ENCODE peak calls at places on chromosomes 5 and 9, in eight cellular contexts. N, V, K, Y, B, S, D and Z are unnamed samples.
A peak's percentile ranks its signal among the peaks of the same experiment; 100 is the strongest.

GRCh38 chr9:111598730-111599091 is 736 bp downstream of the PTGR1 start:
- DNase-seq in D (peak; percentile 26), B (no peak), K (peak; percentile 29), V (peak; percentile 59), Y (no peak), N (peak; percentile 35), S (no peak), Z (no peak)

GRCh38 chr9:136100700-136101614 is 5.9 kb upstream of the NACC2 start:
- DNase-seq in S (no peak), D (no peak), N (no peak), K (no peak), B (no peak), Y (no peak), V (no peak), Z (peak; percentile 57)

GRCh38 chr9:4569101-4569500 is 78.8 kb downstream of the SLC1A1 start:
- DNase-seq in K (no peak), N (no peak), V (peak; percentile 44), B (no peak), D (no peak), Y (no peak), S (no peak), Z (no peak)

GRCh38 chr5:151659001-151659754 is 27.5 kb downstream of the SPARC start:
- DNase-seq in V (peak; percentile 82), N (no peak), S (peak; percentile 30), D (peak; percentile 88), B (peak; percentile 73), K (peak; percentile 79), Y (peak; percentile 72), Z (peak; percentile 3)

GRCh38 chr9:133995012-133995896 is 3.1 kb upstream of the VAV2 start:
- DNase-seq in V (peak; percentile 54), S (no peak), N (no peak), K (no peak), Y (no peak), B (no peak), D (no peak), Z (no peak)

GRCh38 chr9:27261517-27262211 is 35.3 kb downstream of the EQTN start:
- DNase-seq in D (no peak), B (no peak), K (no peak), V (peak; percentile 17), S (no peak), Y (no peak), N (no peak), Z (no peak)

GRCh38 chr9:130185494-130186005 is 13.3 kb downstream of the NCS1 start:
- DNase-seq in B (no peak), V (no peak), N (no peak), D (no peak), Y (no peak), S (no peak), K (no peak), Z (no peak)

GRCh38 chr5:99900302-99900811 is 634.8 kb upstream of the FAM174A start:
- DNase-seq in D (no peak), K (no peak), Y (no peak), S (no peak), B (no peak), V (no peak), N (peak; percentile 7), Z (no peak)

GRCh38 chr5:145825751-145826180 is 9.4 kb downstream of the PRELID2 start:
- DNase-seq in N (no peak), B (no peak), K (no peak), S (peak; percentile 6), D (no peak), Y (no peak), V (peak; percentile 58), Z (peak; percentile 1)

GRCh38 chr5:62124266-62124665 is 181.7 kb upstream of the KIF2A start:
- DNase-seq in S (peak; percentile 52), N (no peak), D (no peak), Y (no peak), B (no peak), V (no peak), K (no peak), Z (no peak)

GRCh38 chr5:36741138-36741537 is 134.7 kb downstream of the SLC1A3 start:
- DNase-seq in Y (no peak), N (no peak), S (no peak), K (no peak), D (no peak), V (no peak), B (no peak), Z (no peak)

GRCh38 chr9:74503219-74503618 is 6.1 kb downstream of the RORB start:
- DNase-seq in V (no peak), K (no peak), D (no peak), Y (no peak), S (no peak), N (no peak), B (no peak), Z (no peak)

GRCh38 chr5:76249601-76250000 is 153.5 kb upstream of the IQGAP2 start:
- DNase-seq in K (no peak), S (no peak), D (no peak), B (no peak), N (no peak), Y (no peak), V (no peak), Z (no peak)

GRCh38 chr9:135282001-135282731 is 194.7 kb downstream of the OLFM1 start:
- DNase-seq in K (peak; percentile 73), D (peak; percentile 72), N (no peak), Y (peak; percentile 31), S (peak; percentile 81), V (peak; percentile 11), B (peak; percentile 5), Z (peak; percentile 74)

GRCh38 chr5:3535414-3536211 is 60.0 kb upstream of the IRX1 start:
- DNase-seq in D (no peak), Y (no peak), N (no peak), S (no peak), K (no peak), V (no peak), B (no peak), Z (no peak)

GRCh38 chr9:74281674-74282073 is 215.5 kb upstream of the RORB start:
- DNase-seq in V (no peak), B (no peak), K (no peak), N (no peak), D (no peak), Y (no peak), S (no peak), Z (no peak)

GRCh38 chr5:149345892-149346222 is 558 bp downstream of the GRPEL2 start:
- DNase-seq in K (no peak), N (no peak), V (peak; percentile 65), S (no peak), D (no peak), Y (no peak), B (no peak), Z (no peak)

GRCh38 chr5:138149530-138149929 is 10.3 kb upstream of the NME5 start:
- DNase-seq in S (no peak), D (no peak), V (no peak), K (no peak), Y (no peak), N (no peak), B (no peak), Z (no peak)

GRCh38 chr9:107046692-107047091 is 183.7 kb downstream of the ZNF462 start:
- DNase-seq in D (no peak), N (no peak), V (no peak), Y (no peak), B (no peak), K (no peak), S (no peak), Z (no peak)

GRCh38 chr5:175718401-175719108 is 60.7 kb downstream of the HRH2 start:
- DNase-seq in V (no peak), Y (peak; percentile 53), S (no peak), B (peak; percentile 74), N (no peak), D (peak; percentile 65), K (peak; percentile 68), Z (no peak)

GRCh38 chr9:14006586-14007198 is 307.2 kb downstream of the NFIB start:
- DNase-seq in Y (no peak), S (no peak), K (no peak), B (no peak), V (no peak), D (no peak), N (no peak), Z (no peak)

GRCh38 chr9:3794005-3794404 is 268.2 kb upstream of the RFX3 start:
- DNase-seq in N (no peak), B (no peak), K (no peak), S (no peak), D (no peak), V (peak; percentile 59), Y (no peak), Z (peak; percentile 23)

GRCh38 chr5:103218164-103218563 is 40.4 kb upstream of the MACIR start:
- DNase-seq in V (peak; percentile 41), B (no peak), S (no peak), N (no peak), K (no peak), D (no peak), Y (no peak), Z (no peak)

GRCh38 chr5:51651476-51651875 is 268.2 kb downstream of the ISL1 start:
- DNase-seq in V (no peak), N (no peak), B (no peak), D (no peak), Y (no peak), K (no peak), S (no peak), Z (no peak)

GRCh38 chr5:136776022-136776927 is 410.9 kb upstream of the TRPC7 start:
- DNase-seq in Y (no peak), N (peak; percentile 14), B (no peak), K (no peak), S (no peak), D (no peak), V (peak; percentile 45), Z (no peak)

GRCh38 chr5:14250094-14250777 is 107.1 kb downstream of the TRIO start:
- DNase-seq in Y (no peak), K (peak; percentile 66), S (peak; percentile 69), N (peak; percentile 72), B (no peak), V (peak; percentile 69), D (peak; percentile 55), Z (peak; percentile 89)

GRCh38 chr5:86880785-86881492 is 263.2 kb downstream of the COX7C start:
- DNase-seq in K (no peak), V (peak; percentile 86), Y (peak; percentile 5), B (peak; percentile 1), D (no peak), N (peak; percentile 47), S (no peak), Z (no peak)

GRCh38 chr9:101736723-101737122 is 1.7 kb downstream of the GRIN3A start:
- DNase-seq in V (no peak), N (no peak), B (no peak), S (no peak), K (peak; percentile 20), D (peak; percentile 19), Y (no peak), Z (no peak)

GRCh38 chr9:129487307-129487657 is 133.6 kb downstream of the C9orf50 start:
- DNase-seq in V (no peak), S (no peak), B (no peak), K (no peak), N (no peak), D (no peak), Y (no peak), Z (no peak)

GRCh38 chr5:130471-131175 is 38.7 kb downstream of the PLEKHG4B start:
- DNase-seq in V (peak; percentile 92), S (no peak), D (no peak), N (peak; percentile 43), Y (no peak), B (no peak), K (no peak), Z (no peak)

GRCh38 chr5:176869501-176870109 is 29.5 kb downstream of the HK3 start:
- DNase-seq in D (no peak), V (no peak), K (no peak), B (no peak), N (no peak), S (no peak), Y (no peak), Z (no peak)

GRCh38 chr5:74816875-74817274 is 49.3 kb downstream of the FAM169A start:
- DNase-seq in Y (no peak), D (no peak), V (no peak), S (no peak), N (no peak), K (no peak), B (no peak), Z (no peak)